ENCODE peak calls at places on chromosomes 1 and 21, in seven cellular contexts. F is WTC11, Y is mesothelial cell of epicardium, K is spleen, C is nephron progenitor cell, O is GM13976, P is GM12865. E is an unnamed sample.

GRCh38 chr21:15140321-15141019 is 75.7 kb upstream of the NRIP1 start:
- DNase-seq in Y (no peak), F (no peak), P (no peak), O (no peak), K (no peak), C (peak; percentile 31), E (peak; percentile 27)

GRCh38 chr1:47340227-47340626 is 6.6 kb downstream of the CMPK1 start:
- DNase-seq in Y (no peak), C (no peak), K (no peak), O (no peak), P (no peak), F (no peak), E (no peak)

GRCh38 chr1:33943978-33944377 is 80.1 kb downstream of the HMGB4 start:
- DNase-seq in O (no peak), F (no peak), P (no peak), K (no peak), C (no peak), Y (no peak), E (no peak)

GRCh38 chr1:177983824-177984528 is 14.1 kb upstream of the SEC16B start:
- DNase-seq in K (no peak), P (no peak), O (no peak), Y (no peak), C (peak; percentile 27), F (peak; percentile 33), E (peak; percentile 14)

GRCh38 chr1:83055391-83056170 is 943.4 kb downstream of the TTLL7 start:
- DNase-seq in C (no peak), F (no peak), P (no peak), K (no peak), Y (no peak), O (no peak), E (no peak)

GRCh38 chr1:206635983-206636354 is 633 bp downstream of the DYRK3 start:
- DNase-seq in F (no peak), P (peak; percentile 10), K (no peak), Y (no peak), C (peak; percentile 15), O (peak; percentile 32), E (no peak)

GRCh38 chr21:38917045-38917774 is 111.5 kb downstream of the ETS2 start:
- DNase-seq in F (no peak), K (no peak), Y (no peak), P (no peak), O (no peak), C (no peak), E (no peak)

GRCh38 chr1:55046871-55047270 is 7.5 kb downstream of the PCSK9 start:
- DNase-seq in K (no peak), P (no peak), O (no peak), Y (no peak), C (no peak), F (no peak), E (no peak)

GRCh38 chr21:20570824-20571232 is 427.4 kb upstream of the NCAM2 start:
- DNase-seq in F (peak; percentile 47), C (no peak), P (no peak), Y (no peak), K (no peak), O (no peak), E (no peak)

GRCh38 chr21:37787456-37787855 is 128.8 kb downstream of the KCNJ6 start:
- DNase-seq in Y (no peak), P (no peak), O (no peak), K (no peak), C (no peak), F (no peak), E (no peak)

GRCh38 chr21:46172863-46173528 is 11.3 kb downstream of the SPATC1L start:
- DNase-seq in Y (peak; percentile 20), F (no peak), C (no peak), P (no peak), O (no peak), K (no peak), E (no peak)

GRCh38 chr1:98662354-98662665 is 789 bp downstream of the SNX7 start:
- DNase-seq in Y (no peak), F (no peak), C (no peak), O (no peak), K (no peak), P (no peak), E (no peak)

GRCh38 chr21:34974162-34974981 is 74.7 kb downstream of the RUNX1 start:
- DNase-seq in P (peak; percentile 87), K (no peak), C (no peak), F (no peak), Y (no peak), O (peak; percentile 47), E (no peak)

GRCh38 chr21:45377866-45378257 is 27.1 kb upstream of the COL18A1 start:
- DNase-seq in C (no peak), K (peak; percentile 12), F (no peak), P (no peak), O (no peak), Y (no peak), E (no peak)

GRCh38 chr1:2517966-2518365 is 8.4 kb downstream of the PANK4 start:
- DNase-seq in K (no peak), C (no peak), P (no peak), O (no peak), Y (no peak), F (no peak), E (no peak)

DNA sequence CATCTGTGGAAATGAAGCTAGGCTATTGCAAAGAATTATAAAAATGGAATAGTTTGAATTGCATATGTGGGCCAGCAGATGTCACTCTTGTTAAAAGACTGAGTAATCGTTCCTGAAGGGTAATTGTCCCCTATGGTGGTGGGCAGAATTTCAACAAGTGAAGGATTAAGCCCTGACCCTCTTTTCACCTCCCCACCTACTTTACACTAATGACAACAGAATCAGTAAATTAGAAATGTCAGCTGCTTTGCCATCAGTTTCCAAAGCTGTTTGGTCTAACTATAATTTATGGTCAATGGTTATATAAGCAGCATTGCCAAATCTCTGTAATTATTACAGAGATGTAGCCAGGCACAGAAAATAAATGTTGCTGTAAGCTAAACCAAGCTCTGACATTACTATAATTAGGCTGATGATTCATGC is 898.6 kb downstream of the AMY1C start:
- DNase-seq in P (peak; percentile 34), K (no peak), Y (no peak), O (peak; percentile 37), F (no peak), C (no peak), E (peak; percentile 3)
- TF ChIP-seq CTCF in P (peak; percentile 45), K (no peak), Y (peak; percentile 17), O (peak; percentile 38), F (peak; percentile 35), C (peak; percentile 52), E (peak; percentile 75)

DNA sequence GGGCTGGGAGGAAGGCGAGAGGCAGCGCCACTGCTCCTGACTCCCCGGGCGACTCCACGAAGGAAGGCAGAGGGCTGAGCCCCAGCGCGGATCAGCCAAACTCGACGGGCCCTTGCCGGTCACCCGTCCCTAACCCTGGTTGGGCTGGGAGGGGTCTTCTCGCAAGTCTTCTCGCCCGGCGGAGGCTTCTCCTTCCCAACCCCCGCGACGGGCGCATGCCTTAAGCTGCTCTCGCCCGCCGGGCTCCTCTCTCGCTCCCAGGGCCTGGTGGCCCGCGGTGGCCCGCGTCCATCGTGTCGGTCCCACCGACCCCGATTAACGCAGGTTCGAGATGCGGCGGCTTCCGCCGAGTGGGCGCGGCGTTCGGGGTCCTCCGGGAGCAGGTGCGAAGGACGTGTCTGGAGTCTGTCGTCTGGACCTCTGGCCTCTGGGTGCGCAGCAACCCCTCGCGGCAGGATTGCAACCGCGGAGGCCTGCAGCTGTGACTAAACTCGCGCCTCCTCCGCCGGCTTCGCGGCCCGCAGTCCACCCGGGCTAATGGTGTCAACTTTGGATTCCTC is 29.0 kb upstream of the PPM1J start:
- DNase-seq in F (peak; percentile 69), P (no peak), Y (peak; percentile 56), C (peak; percentile 48), K (no peak), O (no peak), E (no peak)
- TF ChIP-seq CTCF in F (no peak), P (no peak), Y (no peak), C (no peak), K (no peak), O (no peak), E (no peak)

DNA sequence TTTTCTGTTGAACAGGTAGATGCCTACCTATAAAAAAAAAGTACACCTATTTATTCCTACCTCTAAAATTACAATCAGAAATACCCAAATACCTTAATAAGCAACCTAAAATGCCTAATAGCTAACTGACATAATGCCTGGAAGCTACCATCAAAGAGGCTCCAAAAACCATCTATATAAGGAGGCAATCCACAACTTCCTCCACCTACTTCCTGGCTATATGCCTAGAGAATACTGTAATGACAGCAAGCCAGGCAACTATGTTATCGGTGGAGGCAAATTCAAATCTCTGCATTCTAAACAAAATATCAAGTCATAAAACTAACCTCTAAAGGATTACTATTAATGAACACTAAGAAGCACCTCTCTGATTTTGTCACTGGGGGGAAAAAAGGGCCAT is 10.1 kb downstream of the ZNF644 start:
- DNase-seq in C (no peak), P (no peak), Y (no peak), F (no peak), K (no peak), O (no peak), E (no peak)
- TF ChIP-seq CTCF in C (no peak), P (no peak), Y (no peak), F (no peak), K (no peak), O (no peak), E (no peak)

DNA sequence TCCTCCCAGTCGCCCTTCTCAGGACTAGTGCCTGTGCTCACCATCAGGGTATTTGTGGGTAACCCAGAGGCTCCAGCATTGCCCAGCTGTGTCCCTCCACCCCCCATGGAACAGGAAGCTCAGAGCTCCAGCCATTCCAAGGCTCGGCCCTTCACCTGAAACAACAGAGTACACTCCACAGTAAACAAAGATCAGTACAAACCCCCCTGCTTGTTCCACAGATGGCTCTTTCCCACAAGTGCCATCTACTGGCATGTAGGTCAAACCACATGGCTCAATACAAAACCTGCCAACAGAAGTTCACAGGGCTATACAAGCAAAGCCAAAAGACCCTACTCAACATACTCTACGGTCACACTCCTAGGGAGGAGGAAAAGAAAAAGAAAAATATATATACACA is 258.7 kb downstream of the AGBL4 start:
- DNase-seq in Y (no peak), F (peak; percentile 19), O (no peak), K (no peak), C (no peak), P (no peak), E (no peak)
- TF ChIP-seq CTCF in Y (no peak), F (no peak), O (no peak), K (no peak), C (no peak), P (no peak), E (no peak)

E was measured in neural crest cell.